ENCODE peak calls at places on chromosome 18, in eight cellular contexts. K is fibroblast of villous mesenchyme; R is tibial nerve; D is EH; J is stimulated activated CD8-positive, alpha-beta memory T cell treated with anti-CD3 and anti-CD28 coated beads, Interleukin-7, amount 100 ng/mL, for 48 hours; Q is heart left ventricle; Z is T-helper 22 cell; O is fibroblast of the aortic adventitia. N is an unnamed sample.

GRCh38 chr18:11986061-11986460 is 4.8 kb downstream of the IMPA2 start:
- DNase-seq in K (no peak), R (no peak), D (no peak), J (no peak), Q (no peak), Z (no peak), O (no peak), N (no peak)

GRCh38 chr18:23802817-23803216 is 113.6 kb downstream of the LAMA3 start:
- DNase-seq in K (no peak), R (no peak), D (no peak), J (no peak), Q (no peak), Z (no peak), O (no peak), N (no peak)

GRCh38 chr18:13257361-13257980 is 38.9 kb downstream of the LDLRAD4 start:
- DNase-seq in K (no peak), R (no peak), D (no peak), J (no peak), Q (peak; percentile 4), Z (no peak), O (no peak), N (no peak)

GRCh38 chr18:78154444-78154843 is 825.2 kb upstream of the SALL3 start:
- DNase-seq in K (no peak), R (no peak), D (no peak), J (no peak), Q (no peak), Z (no peak), O (no peak), N (no peak)

GRCh38 chr18:13159579-13159978 is 59.0 kb upstream of the LDLRAD4 start:
- DNase-seq in K (peak; percentile 79), R (peak; percentile 73), D (peak; percentile 73), J (no peak), Q (no peak), Z (no peak), O (peak; percentile 74), N (no peak)

GRCh38 chr18:25516747-25517498 is 165.0 kb upstream of the ZNF521 start:
- DNase-seq in K (no peak), R (no peak), D (no peak), J (no peak), Q (no peak), Z (no peak), O (no peak), N (no peak)

GRCh38 chr18:58605027-58606020 is 23.6 kb downstream of the ALPK2 start:
- DNase-seq in K (peak; percentile 57), R (no peak), D (peak; percentile 81), J (no peak), Q (no peak), Z (peak; percentile 16), O (peak; percentile 78), N (no peak)

GRCh38 chr18:10235553-10235952 is 218.9 kb upstream of the APCDD1 start:
- DNase-seq in K (peak; percentile 22), R (no peak), D (peak; percentile 20), J (no peak), Q (no peak), Z (no peak), O (no peak), N (no peak)

GRCh38 chr18:68035709-68036522 is 519.4 kb upstream of the DSEL start:
- DNase-seq in K (peak; percentile 38), R (no peak), D (peak; percentile 48), J (no peak), Q (peak; percentile 22), Z (no peak), O (peak; percentile 18), N (no peak)

GRCh38 chr18:13680612-13681011 is 45.7 kb downstream of the FAM210A start:
- DNase-seq in K (peak; percentile 18), R (no peak), D (no peak), J (no peak), Q (peak; percentile 46), Z (no peak), O (no peak), N (peak; percentile 31)

GRCh38 chr18:35671952-35672603 is 90.5 kb downstream of the GALNT1 start:
- DNase-seq in K (no peak), R (no peak), D (peak; percentile 15), J (no peak), Q (no peak), Z (no peak), O (no peak), N (no peak)

GRCh38 chr18:31512203-31512764 is 14.3 kb downstream of the DSG2 start:
- DNase-seq in K (peak; percentile 82), R (no peak), D (peak; percentile 75), J (no peak), Q (no peak), Z (no peak), O (peak; percentile 35), N (no peak)

GRCh38 chr18:58481321-58482180 is 147.3 kb downstream of the ALPK2 start:
- DNase-seq in K (no peak), R (no peak), D (no peak), J (no peak), Q (no peak), Z (no peak), O (no peak), N (no peak)

GRCh38 chr18:26928669-26929313 is 63.3 kb upstream of the AQP4 start:
- DNase-seq in K (no peak), R (no peak), D (no peak), J (no peak), Q (no peak), Z (no peak), O (no peak), N (no peak)

GRCh38 chr18:54261894-54262293 is 7.4 kb upstream of the POLI start:
- DNase-seq in K (no peak), R (no peak), D (no peak), J (peak; percentile 61), Q (no peak), Z (no peak), O (no peak), N (no peak)

GRCh38 chr18:68152770-68153169 is 562.1 kb downstream of the TMX3 start:
- DNase-seq in K (no peak), R (no peak), D (no peak), J (no peak), Q (no peak), Z (no peak), O (no peak), N (no peak)

GRCh38 chr18:75441921-75442320 is 14.4 kb upstream of the SMIM21 start:
- DNase-seq in K (no peak), R (no peak), D (peak; percentile 22), J (no peak), Q (no peak), Z (no peak), O (peak; percentile 13), N (no peak)

GRCh38 chr18:71529708-71530303 is 1014.3 kb downstream of the CBLN2 start:
- DNase-seq in K (peak; percentile 0), R (no peak), D (no peak), J (no peak), Q (no peak), Z (no peak), O (peak; percentile 93), N (no peak)

GRCh38 chr18:634551-635045 is 22.9 kb upstream of the TYMS start:
- DNase-seq in K (no peak), R (no peak), D (peak; percentile 65), J (no peak), Q (no peak), Z (no peak), O (peak; percentile 41), N (no peak)

GRCh38 chr18:24398515-24398914 is 891 bp upstream of the OSBPL1A start:
- DNase-seq in K (peak; percentile 67), R (no peak), D (peak; percentile 82), J (no peak), Q (no peak), Z (no peak), O (peak; percentile 40), N (no peak)

GRCh38 chr18:73614812-73615211 is 532.8 kb downstream of the FBXO15 start:
- DNase-seq in K (peak; percentile 5), R (no peak), D (peak; percentile 91), J (no peak), Q (no peak), Z (no peak), O (peak; percentile 94), N (no peak)

GRCh38 chr18:22559414-22560282 is 141.9 kb upstream of the CTAGE1 start:
- DNase-seq in K (peak; percentile 85), R (peak; percentile 35), D (peak; percentile 79), J (no peak), Q (peak; percentile 85), Z (no peak), O (peak; percentile 89), N (peak; percentile 77)

GRCh38 chr18:23716516-23716915 is 27.3 kb downstream of the LAMA3 start:
- DNase-seq in K (peak; percentile 85), R (no peak), D (peak; percentile 92), J (no peak), Q (no peak), Z (no peak), O (peak; percentile 51), N (no peak)